ENCODE peak calls at places on chromosomes 11 and 22, in five cellular contexts. D is heart right ventricle, J is AG10803, H is ovary, Q is sigmoid colon. E is an unnamed sample.

GRCh38 chr11:60343094-60343704 is 16.1 kb downstream of the MS4A6E start:
- DNase-seq in D (no peak), J (no peak), H (no peak), Q (no peak), E (peak)

GRCh38 chr11:11978098-11978637 is 30.3 kb downstream of the DKK3 start:
- DNase-seq in D (no peak), J (no peak), H (no peak), Q (no peak), E (no peak)

GRCh38 chr22:27919943-27920755 is 1.1 kb upstream of the PITPNB start:
- DNase-seq in D (peak), J (peak), H (peak), Q (peak), E (peak)

GRCh38 chr11:122754553-122755322 is 83.6 kb upstream of the CRTAM start:
- DNase-seq in D (no peak), J (no peak), H (no peak), Q (peak), E (no peak)

GRCh38 chr11:8858808-8859207 is 52.2 kb upstream of the AKIP1 start:
- DNase-seq in D (no peak), J (no peak), H (no peak), Q (no peak), E (no peak)

GRCh38 chr22:24087071-24087795 is 76.1 kb downstream of the CABIN1 start:
- DNase-seq in D (no peak), J (no peak), H (no peak), Q (peak), E (no peak)

GRCh38 chr22:39243443-39244072 is 1.2 kb downstream of the PDGFB start:
- DNase-seq in D (no peak), J (no peak), H (no peak), Q (no peak), E (no peak)

GRCh38 chr22:25987948-25988347 is 181.3 kb upstream of the SEZ6L start:
- DNase-seq in D (no peak), J (no peak), H (no peak), Q (no peak), E (no peak)

GRCh38 chr11:34425360-34425759 is 13.4 kb upstream of the CAT start:
- DNase-seq in D (no peak), J (no peak), H (no peak), Q (no peak), E (no peak)

GRCh38 chr22:20395181-20395896 is 1.4 kb downstream of the ZNF74 start:
- DNase-seq in D (no peak), J (no peak), H (no peak), Q (no peak), E (no peak)

GRCh38 chr11:443542-444199 is 1.9 kb upstream of the ANO9 start:
- DNase-seq in D (no peak), J (peak), H (no peak), Q (no peak), E (peak)

GRCh38 chr11:18352581-18352980 is 30.2 kb downstream of the GTF2H1 start:
- DNase-seq in D (no peak), J (peak), H (no peak), Q (no peak), E (peak)

GRCh38 chr11:122984186-122985011 is 2.8 kb upstream of the BSX start:
- DNase-seq in D (no peak), J (peak), H (no peak), Q (peak), E (no peak)

GRCh38 chr22:35610741-35611140 is 6.4 kb downstream of the MB start:
- DNase-seq in D (no peak), J (no peak), H (no peak), Q (no peak), E (no peak)

GRCh38 chr22:37189011-37189466 is 992 bp upstream of the C1QTNF6 start:
- DNase-seq in D (no peak), J (peak), H (no peak), Q (no peak), E (peak)

GRCh38 chr11:61842421-61842820 is 14.3 kb downstream of the FADS2 start:
- DNase-seq in D (no peak), J (no peak), H (no peak), Q (no peak), E (no peak)

GRCh38 chr22:23801886-23802377 is 15.2 kb downstream of the SMARCB1 start:
- DNase-seq in D (no peak), J (no peak), H (no peak), Q (no peak), E (no peak)

GRCh38 chr11:30617762-30618161 is 31.6 kb upstream of the MPPED2 start:
- DNase-seq in D (no peak), J (no peak), H (no peak), Q (no peak), E (no peak)

GRCh38 chr22:25137577-25138525 is 61.8 kb upstream of the CRYBB3 start:
- DNase-seq in D (no peak), J (no peak), H (no peak), Q (peak), E (no peak)

GRCh38 chr11:24697722-24698121 is 200.9 kb downstream of the LUZP2 start:
- DNase-seq in D (no peak), J (no peak), H (no peak), Q (no peak), E (peak)

GRCh38 chr11:103581680-103582265 is 454.7 kb upstream of the DDI1 start:
- DNase-seq in D (no peak), J (no peak), H (no peak), Q (no peak), E (no peak)

GRCh38 chr11:33742249-33742851 is 6.1 kb upstream of the CD59 start:
- DNase-seq in D (no peak), J (peak), H (no peak), Q (no peak), E (peak)

GRCh38 chr11:8090756-8091155 is 9.7 kb downstream of the TUB start:
- DNase-seq in D (no peak), J (peak), H (no peak), Q (peak), E (peak)

GRCh38 chr11:34549271-34549670 is 35.7 kb upstream of the ELF5 start:
- DNase-seq in D (no peak), J (no peak), H (no peak), Q (no peak), E (no peak)

GRCh38 chr11:100719809-100720221 is 32.7 kb downstream of the ARHGAP42 start:
- DNase-seq in D (peak), J (peak), H (peak), Q (no peak), E (peak)

GRCh38 chr11:116434986-116435385 is 337.8 kb downstream of the BUD13 start:
- DNase-seq in D (no peak), J (no peak), H (no peak), Q (no peak), E (no peak)

GRCh38 chr11:64809781-64810241 is 540 bp downstream of the MEN1 start:
- DNase-seq in D (no peak), J (no peak), H (no peak), Q (no peak), E (no peak)

GRCh38 chr11:65017927-65018326 is 4.0 kb downstream of the ARL2 start:
- DNase-seq in D (no peak), J (no peak), H (no peak), Q (no peak), E (no peak)

GRCh38 chr11:23555085-23555484 is 694.8 kb upstream of the CCDC179 start:
- DNase-seq in D (no peak), J (peak), H (no peak), Q (no peak), E (peak)

GRCh38 chr11:30788849-30789248 is 202.7 kb upstream of the MPPED2 start:
- DNase-seq in D (no peak), J (peak), H (no peak), Q (no peak), E (no peak)

DNA sequence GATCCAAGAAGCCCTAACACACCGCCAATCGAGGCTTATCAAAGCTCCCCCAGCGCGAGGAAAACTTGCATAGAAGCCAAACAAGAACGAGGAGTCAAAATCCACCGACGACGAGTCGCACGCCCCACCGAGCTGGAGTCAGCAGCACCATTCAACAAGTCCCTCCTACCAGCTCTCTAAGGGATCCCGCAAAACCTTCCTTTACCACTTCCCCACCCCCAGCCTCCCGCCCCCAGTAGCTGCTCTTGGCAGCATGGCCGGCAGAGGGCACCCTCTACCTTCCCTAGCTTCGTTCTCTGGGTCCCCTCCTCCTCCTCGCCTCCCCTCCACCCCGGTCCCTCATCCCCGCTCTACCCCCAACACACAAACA is 1.4 kb downstream of the BDNF start:
- DNase-seq in D (peak), J (peak), H (peak), Q (peak), E (peak)
- H3K4me3 ChIP-seq in D (peak), J (peak), H (peak), Q (peak), E (peak)

DNA sequence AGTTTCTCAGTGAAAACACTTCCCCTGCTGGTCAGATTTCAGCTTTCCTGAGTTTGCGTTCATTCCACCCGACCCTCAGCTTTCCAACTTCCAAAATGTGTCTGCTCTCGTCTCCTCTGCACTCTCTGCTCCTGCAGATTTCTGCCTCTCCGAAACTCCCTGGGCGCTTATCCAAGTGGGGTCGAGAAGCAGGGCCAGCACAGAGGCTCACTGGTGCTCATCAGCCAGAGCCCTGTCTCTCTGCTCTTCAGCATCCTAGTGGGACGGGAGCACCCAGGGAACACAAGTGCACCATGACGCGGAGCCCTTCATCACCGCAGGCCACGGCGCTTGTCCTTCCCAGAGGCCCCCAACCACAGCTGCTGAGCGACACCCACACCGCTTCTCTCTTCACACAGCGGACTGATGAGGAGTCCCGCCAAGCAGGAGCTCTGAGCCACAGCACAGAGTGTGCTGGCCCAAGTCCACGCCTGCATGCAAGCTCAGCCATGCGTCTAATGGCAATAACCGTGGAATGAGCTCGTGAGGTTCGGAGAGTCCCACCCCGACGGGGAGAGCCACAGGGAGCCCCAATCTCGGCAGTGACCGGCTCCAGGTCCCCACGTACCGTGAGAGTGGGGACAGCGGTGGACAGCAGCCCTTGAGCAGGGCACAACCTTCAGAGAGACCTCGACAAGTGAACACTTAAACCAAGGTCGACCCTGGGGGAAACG is 27.9 kb upstream of the MOB2 start:
- DNase-seq in D (no peak), J (no peak), H (no peak), Q (peak), E (no peak)
- TF ChIP-seq CTCF in D (no peak), J (no peak), H (no peak), Q (no peak), E (peak)

GRCh38 chr22:21633481-21633880 is 921 bp downstream of the CCDC116 start:
- DNase-seq in D (no peak), J (no peak), H (no peak), Q (no peak), E (no peak)

GRCh38 chr22:21634081-21634480 is 1.5 kb downstream of the CCDC116 start:
- DNase-seq in D (no peak), J (no peak), H (no peak), Q (no peak), E (no peak)

GRCh38 chr22:21632237-21632895 is at the start of gene CCDC116:
- DNase-seq in D (no peak), J (no peak), H (no peak), Q (no peak), E (no peak)

GRCh38 chr22:21631025-21631424 is 1.2 kb upstream of the YDJC start:
- DNase-seq in D (no peak), J (no peak), H (no peak), Q (no peak), E (no peak)

GRCh38 chr22:21632931-21633330 is 371 bp downstream of the CCDC116 start:
- DNase-seq in D (no peak), J (no peak), H (no peak), Q (no peak), E (no peak)
- H3K4me3 ChIP-seq in D (no peak), J (no peak), H (no peak), Q (no peak), E (no peak)

DNA sequence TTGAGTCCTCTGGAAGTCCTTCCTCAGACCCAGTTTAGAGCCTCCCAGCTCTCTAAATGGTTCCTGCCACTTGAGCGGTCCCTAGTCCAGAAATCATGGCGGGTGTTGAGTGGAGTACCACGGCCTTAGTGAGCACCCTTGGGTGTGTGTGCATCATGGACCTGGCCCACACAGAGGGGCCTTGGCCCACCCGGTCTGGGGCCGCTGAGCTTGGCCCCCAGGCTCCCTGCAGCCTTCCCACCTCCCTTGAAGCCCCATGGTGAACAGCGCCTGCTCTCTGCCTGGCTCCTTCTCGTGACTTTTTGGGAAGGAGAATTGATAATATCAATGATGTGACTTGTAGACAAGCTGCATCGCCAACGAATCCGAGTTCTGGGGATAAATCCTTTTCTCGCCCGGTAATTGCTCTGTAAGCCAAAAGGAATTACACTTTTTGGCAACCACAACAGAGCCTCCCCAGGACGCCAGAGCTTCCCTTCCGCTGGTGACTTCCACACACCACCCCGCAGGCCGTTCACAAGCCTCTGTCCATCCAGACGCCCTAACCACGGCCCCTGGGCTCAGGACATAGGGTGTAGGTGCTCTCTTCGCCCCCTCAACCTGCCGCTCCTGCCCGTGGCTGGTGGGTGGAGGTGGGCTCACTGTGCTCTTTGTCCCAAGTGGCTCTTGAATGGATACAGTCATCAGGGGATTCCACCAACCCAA is 93.8 kb downstream of the NECTIN1 start:
- DNase-seq in D (no peak), J (no peak), H (no peak), Q (no peak), E (no peak)
- TF ChIP-seq CTCF in D (no peak), J (no peak), H (no peak), Q (no peak), E (no peak)

DNA sequence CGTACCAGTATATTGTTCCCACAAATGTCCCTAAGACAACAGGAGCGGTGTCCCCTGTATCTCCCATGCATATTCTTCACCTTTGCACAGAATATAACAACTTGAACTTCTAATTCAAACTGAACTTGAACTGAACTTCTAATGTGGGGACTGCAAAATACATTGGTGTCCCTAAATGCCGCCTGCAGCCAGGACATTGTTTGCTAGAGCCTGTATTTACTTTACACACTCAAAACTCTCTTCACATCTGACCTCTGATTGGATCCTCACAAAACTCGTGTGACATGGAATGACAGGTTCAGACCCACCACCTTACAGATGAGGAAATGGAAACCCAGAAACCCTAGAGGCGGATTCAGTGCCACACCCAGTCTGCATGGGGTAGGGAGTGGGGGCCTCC is 6.4 kb downstream of the CPT1A start:
- DNase-seq in D (no peak), J (no peak), H (no peak), Q (no peak), E (no peak)
- H3K4me3 ChIP-seq in D (no peak), J (no peak), H (no peak), Q (no peak), E (no peak)

GRCh38 chr11:114080769-114081168 is 21.3 kb downstream of the ZBTB16 start:
- DNase-seq in D (no peak), J (no peak), H (no peak), Q (no peak), E (no peak)
- TF ChIP-seq CTCF in D (no peak), J (no peak), H (no peak), Q (no peak), E (no peak)